ENCODE peak calls at places on chromosome 11, in five cellular contexts. One of them, this sample, is unnamed.

GRCh38 chr11:78037056-78037455 is 14.0 kb upstream of the KCTD14 start:
- DNase-seq in NCI-H446: no peak
- DNase-seq in A549: no peak
- DNase-seq in breast epithelium: no peak
- DNase-seq in activated gamma-delta T cell treated with Interleukin-2 at 50 U/mL for 16 hours: no peak
- DNase-seq in this sample: no peak

GRCh38 chr11:55707029-55707428 is 45.0 kb downstream of the OR4C6 start:
- DNase-seq in NCI-H446: no peak
- DNase-seq in A549: peak
- DNase-seq in breast epithelium: no peak
- DNase-seq in activated gamma-delta T cell treated with Interleukin-2 at 50 U/mL for 16 hours: no peak
- DNase-seq in this sample: no peak

GRCh38 chr11:78364128-78364751 is 53.4 kb downstream of the GAB2 start:
- DNase-seq in NCI-H446: no peak
- DNase-seq in A549: no peak
- DNase-seq in breast epithelium: no peak
- DNase-seq in activated gamma-delta T cell treated with Interleukin-2 at 50 U/mL for 16 hours: no peak
- DNase-seq in this sample: no peak

GRCh38 chr11:100980156-100980555 is 149.5 kb downstream of the PGR start:
- DNase-seq in NCI-H446: no peak
- DNase-seq in A549: peak
- DNase-seq in breast epithelium: no peak
- DNase-seq in activated gamma-delta T cell treated with Interleukin-2 at 50 U/mL for 16 hours: no peak
- DNase-seq in this sample: no peak

GRCh38 chr11:60895687-60896086 is 10.7 kb downstream of the PRPF19 start:
- DNase-seq in NCI-H446: no peak
- DNase-seq in A549: no peak
- DNase-seq in breast epithelium: no peak
- DNase-seq in activated gamma-delta T cell treated with Interleukin-2 at 50 U/mL for 16 hours: no peak
- DNase-seq in this sample: no peak

GRCh38 chr11:117419136-117419914 is 91.7 kb downstream of the CEP164 start:
- DNase-seq in NCI-H446: no peak
- DNase-seq in A549: no peak
- DNase-seq in breast epithelium: no peak
- DNase-seq in activated gamma-delta T cell treated with Interleukin-2 at 50 U/mL for 16 hours: no peak
- DNase-seq in this sample: peak

GRCh38 chr11:120168960-120169681 is 31.2 kb upstream of the TRIM29 start:
- DNase-seq in NCI-H446: no peak
- DNase-seq in A549: peak
- DNase-seq in breast epithelium: no peak
- DNase-seq in activated gamma-delta T cell treated with Interleukin-2 at 50 U/mL for 16 hours: peak
- DNase-seq in this sample: peak

GRCh38 chr11:8056810-8057463 is 24.1 kb upstream of the TUB start:
- DNase-seq in NCI-H446: no peak
- DNase-seq in A549: no peak
- DNase-seq in breast epithelium: no peak
- DNase-seq in activated gamma-delta T cell treated with Interleukin-2 at 50 U/mL for 16 hours: no peak
- DNase-seq in this sample: peak

GRCh38 chr11:32911413-32911812 is 18.8 kb downstream of the QSER1 start:
- DNase-seq in NCI-H446: no peak
- DNase-seq in A549: no peak
- DNase-seq in breast epithelium: no peak
- DNase-seq in activated gamma-delta T cell treated with Interleukin-2 at 50 U/mL for 16 hours: no peak
- DNase-seq in this sample: no peak

GRCh38 chr11:110463153-110463552 is 33.4 kb downstream of the FDX1 start:
- DNase-seq in NCI-H446: peak
- DNase-seq in A549: no peak
- DNase-seq in breast epithelium: no peak
- DNase-seq in activated gamma-delta T cell treated with Interleukin-2 at 50 U/mL for 16 hours: no peak
- DNase-seq in this sample: no peak

GRCh38 chr11:83725718-83726117 is 439.6 kb upstream of the CCDC90B start:
- DNase-seq in NCI-H446: no peak
- DNase-seq in A549: no peak
- DNase-seq in breast epithelium: no peak
- DNase-seq in activated gamma-delta T cell treated with Interleukin-2 at 50 U/mL for 16 hours: no peak
- DNase-seq in this sample: no peak

GRCh38 chr11:64918056-64918455 is 1.0 kb upstream of the ATG2A start:
- DNase-seq in NCI-H446: no peak
- DNase-seq in A549: no peak
- DNase-seq in breast epithelium: no peak
- DNase-seq in activated gamma-delta T cell treated with Interleukin-2 at 50 U/mL for 16 hours: no peak
- DNase-seq in this sample: no peak

GRCh38 chr11:106493751-106494150 is 416.3 kb downstream of the AASDHPPT start:
- DNase-seq in NCI-H446: no peak
- DNase-seq in A549: no peak
- DNase-seq in breast epithelium: no peak
- DNase-seq in activated gamma-delta T cell treated with Interleukin-2 at 50 U/mL for 16 hours: no peak
- DNase-seq in this sample: no peak

GRCh38 chr11:65412271-65413076 is 10.1 kb upstream of the NEAT1 start:
- DNase-seq in NCI-H446: no peak
- DNase-seq in A549: no peak
- DNase-seq in breast epithelium: no peak
- DNase-seq in activated gamma-delta T cell treated with Interleukin-2 at 50 U/mL for 16 hours: no peak
- DNase-seq in this sample: peak

GRCh38 chr11:73797457-73797856 is 9.8 kb downstream of the MRPL48 start:
- DNase-seq in NCI-H446: peak
- DNase-seq in A549: no peak
- DNase-seq in breast epithelium: no peak
- DNase-seq in activated gamma-delta T cell treated with Interleukin-2 at 50 U/mL for 16 hours: no peak
- DNase-seq in this sample: no peak

GRCh38 chr11:104152941-104153340 is 11.0 kb downstream of the PDGFD start:
- DNase-seq in NCI-H446: no peak
- DNase-seq in A549: no peak
- DNase-seq in breast epithelium: no peak
- DNase-seq in activated gamma-delta T cell treated with Interleukin-2 at 50 U/mL for 16 hours: no peak
- DNase-seq in this sample: no peak

GRCh38 chr11:57279131-57279530 is 42.1 kb upstream of the APLNR start:
- DNase-seq in NCI-H446: no peak
- DNase-seq in A549: no peak
- DNase-seq in breast epithelium: no peak
- DNase-seq in activated gamma-delta T cell treated with Interleukin-2 at 50 U/mL for 16 hours: no peak
- DNase-seq in this sample: no peak

GRCh38 chr11:61549662-61550568 is 31.0 kb downstream of the SYT7 start:
- DNase-seq in NCI-H446: peak
- DNase-seq in A549: no peak
- DNase-seq in breast epithelium: no peak
- DNase-seq in activated gamma-delta T cell treated with Interleukin-2 at 50 U/mL for 16 hours: no peak
- DNase-seq in this sample: no peak

GRCh38 chr11:48006301-48006992 is 26.1 kb downstream of the PTPRJ start:
- DNase-seq in NCI-H446: no peak
- DNase-seq in A549: no peak
- DNase-seq in breast epithelium: no peak
- DNase-seq in activated gamma-delta T cell treated with Interleukin-2 at 50 U/mL for 16 hours: no peak
- DNase-seq in this sample: peak

GRCh38 chr11:65427691-65428577 is 5.3 kb downstream of the NEAT1 start:
- DNase-seq in NCI-H446: no peak
- DNase-seq in A549: no peak
- DNase-seq in breast epithelium: peak
- DNase-seq in activated gamma-delta T cell treated with Interleukin-2 at 50 U/mL for 16 hours: no peak
- DNase-seq in this sample: no peak

GRCh38 chr11:23957309-23957708 is 539.5 kb upstream of the LUZP2 start:
- DNase-seq in NCI-H446: no peak
- DNase-seq in A549: no peak
- DNase-seq in breast epithelium: no peak
- DNase-seq in activated gamma-delta T cell treated with Interleukin-2 at 50 U/mL for 16 hours: no peak
- DNase-seq in this sample: no peak

GRCh38 chr11:69012092-69013008 is 696 bp downstream of the MRGPRF start:
- DNase-seq in NCI-H446: no peak
- DNase-seq in A549: no peak
- DNase-seq in breast epithelium: no peak
- DNase-seq in activated gamma-delta T cell treated with Interleukin-2 at 50 U/mL for 16 hours: no peak
- DNase-seq in this sample: no peak

GRCh38 chr11:17683378-17684161 is 35.8 kb upstream of the MYOD1 start:
- DNase-seq in NCI-H446: no peak
- DNase-seq in A549: no peak
- DNase-seq in breast epithelium: no peak
- DNase-seq in activated gamma-delta T cell treated with Interleukin-2 at 50 U/mL for 16 hours: no peak
- DNase-seq in this sample: no peak

GRCh38 chr11:10274726-10275125 is 19.3 kb downstream of the SBF2 start:
- DNase-seq in NCI-H446: no peak
- DNase-seq in A549: no peak
- DNase-seq in breast epithelium: no peak
- DNase-seq in activated gamma-delta T cell treated with Interleukin-2 at 50 U/mL for 16 hours: no peak
- DNase-seq in this sample: no peak

GRCh38 chr11:69905611-69906452 is 86.6 kb upstream of the FGF3 start:
- DNase-seq in NCI-H446: no peak
- DNase-seq in A549: no peak
- DNase-seq in breast epithelium: no peak
- DNase-seq in activated gamma-delta T cell treated with Interleukin-2 at 50 U/mL for 16 hours: no peak
- DNase-seq in this sample: peak

GRCh38 chr11:6705905-6706535 is 22.9 kb upstream of the MRPL17 start:
- DNase-seq in NCI-H446: peak
- DNase-seq in A549: peak
- DNase-seq in breast epithelium: no peak
- DNase-seq in activated gamma-delta T cell treated with Interleukin-2 at 50 U/mL for 16 hours: peak
- DNase-seq in this sample: no peak

This sample was measured in chondrocyte.